ENCODE peak calls at places on chromosomes 16 and 17, in four cellular contexts. One of them, this sample, is unnamed.

GRCh38 chr16:2449118-2449517 is 10.8 kb upstream of the TEDC2 start:
- DNase-seq in SK-N-SH: no peak
- DNase-seq in H1: no peak
- DNase-seq in HCT116: no peak
- DNase-seq in this sample: no peak

GRCh38 chr17:42407289-42407836 is 15.7 kb downstream of the CAVIN1 start:
- DNase-seq in SK-N-SH: peak
- DNase-seq in H1: no peak
- DNase-seq in HCT116: no peak
- DNase-seq in this sample: peak

GRCh38 chr17:17740627-17741237 is 59.5 kb downstream of the RAI1 start:
- DNase-seq in SK-N-SH: no peak
- DNase-seq in H1: no peak
- DNase-seq in HCT116: no peak
- DNase-seq in this sample: no peak

GRCh38 chr17:58337600-58338453 is 9.2 kb upstream of the TSPOAP1 start:
- DNase-seq in SK-N-SH: no peak
- DNase-seq in H1: peak
- DNase-seq in HCT116: no peak
- DNase-seq in this sample: no peak

GRCh38 chr16:62035115-62036092 is 834 bp downstream of the CDH8 start:
- DNase-seq in SK-N-SH: peak
- DNase-seq in H1: peak
- DNase-seq in HCT116: no peak
- DNase-seq in this sample: no peak

GRCh38 chr17:75998327-75998795 is 2.3 kb upstream of the CDK3 start:
- DNase-seq in SK-N-SH: no peak
- DNase-seq in H1: no peak
- DNase-seq in HCT116: no peak
- DNase-seq in this sample: no peak

GRCh38 chr16:31061126-31061812 is 12.8 kb downstream of the ZNF668 start:
- DNase-seq in SK-N-SH: no peak
- DNase-seq in H1: no peak
- DNase-seq in HCT116: no peak
- DNase-seq in this sample: no peak

GRCh38 chr16:30698816-30699614 is at the start of gene SRCAP:
- DNase-seq in SK-N-SH: peak
- DNase-seq in H1: no peak
- DNase-seq in HCT116: peak
- DNase-seq in this sample: peak

GRCh38 chr17:13273744-13274295 is 256.0 kb upstream of the ELAC2 start:
- DNase-seq in SK-N-SH: no peak
- DNase-seq in H1: no peak
- DNase-seq in HCT116: no peak
- DNase-seq in this sample: peak

GRCh38 chr16:11681977-11682654 is 13.9 kb downstream of the SNN start:
- DNase-seq in SK-N-SH: no peak
- DNase-seq in H1: no peak
- DNase-seq in HCT116: no peak
- DNase-seq in this sample: no peak

GRCh38 chr16:12488371-12488770 is 315.3 kb downstream of the CPPED1 start:
- DNase-seq in SK-N-SH: no peak
- DNase-seq in H1: no peak
- DNase-seq in HCT116: no peak
- DNase-seq in this sample: no peak

GRCh38 chr16:74667215-74667765 is 613 bp upstream of the RFWD3 start:
- DNase-seq in SK-N-SH: peak
- DNase-seq in H1: no peak
- DNase-seq in HCT116: no peak
- DNase-seq in this sample: peak

GRCh38 chr16:56600398-56600999 is 7.9 kb upstream of the MT2A start:
- DNase-seq in SK-N-SH: peak
- DNase-seq in H1: no peak
- DNase-seq in HCT116: peak
- DNase-seq in this sample: peak

GRCh38 chr17:78555741-78556401 is 21.3 kb downstream of the DNAH17 start:
- DNase-seq in SK-N-SH: no peak
- DNase-seq in H1: no peak
- DNase-seq in HCT116: no peak
- DNase-seq in this sample: no peak

GRCh38 chr17:67365762-67366192 is 600 bp downstream of the PSMD12 start:
- DNase-seq in SK-N-SH: peak
- DNase-seq in H1: no peak
- DNase-seq in HCT116: no peak
- DNase-seq in this sample: no peak

GRCh38 chr17:76586741-76587487 is 1.3 kb upstream of the ST6GALNAC2 start:
- DNase-seq in SK-N-SH: peak
- DNase-seq in H1: no peak
- DNase-seq in HCT116: no peak
- DNase-seq in this sample: peak

GRCh38 chr17:71378741-71379140 is 742.1 kb upstream of the SOX9 start:
- DNase-seq in SK-N-SH: no peak
- DNase-seq in H1: no peak
- DNase-seq in HCT116: no peak
- DNase-seq in this sample: no peak
- TF ChIP-seq JUND in SK-N-SH: no peak
- TF ChIP-seq JUND in H1: no peak
- TF ChIP-seq JUND in HCT116: no peak
- TF ChIP-seq JUND in this sample: no peak

DNA sequence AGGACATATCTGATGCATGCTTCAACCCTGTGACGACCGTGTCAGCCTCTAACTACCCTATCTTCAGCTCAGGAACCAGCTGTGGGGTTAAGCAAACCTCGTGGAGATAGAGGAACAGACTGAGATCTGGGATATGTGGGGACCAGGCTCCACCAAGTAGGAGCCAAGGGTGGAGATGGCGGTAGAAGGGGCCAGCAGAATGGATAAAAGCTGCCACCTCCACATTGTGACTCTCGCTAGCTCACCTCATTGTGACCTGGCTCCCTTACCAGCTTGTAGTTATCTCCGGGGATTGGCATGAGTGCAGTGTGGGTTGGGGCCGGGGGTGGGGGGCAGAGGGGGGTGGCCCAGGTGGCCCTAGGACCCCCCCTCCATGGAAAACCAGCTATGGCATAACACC is at the start of gene SPEM2:
- DNase-seq in SK-N-SH: no peak
- DNase-seq in H1: no peak
- DNase-seq in HCT116: no peak
- DNase-seq in this sample: no peak
- TF ChIP-seq JUND in SK-N-SH: no peak
- TF ChIP-seq JUND in H1: no peak
- TF ChIP-seq JUND in HCT116: no peak
- TF ChIP-seq JUND in this sample: no peak

GRCh38 chr16:49350265-49351103 is 23.1 kb upstream of the C16orf78 start:
- DNase-seq in SK-N-SH: peak
- DNase-seq in H1: no peak
- DNase-seq in HCT116: peak
- DNase-seq in this sample: peak
- TF ChIP-seq JUND in SK-N-SH: no peak
- TF ChIP-seq JUND in H1: no peak
- TF ChIP-seq JUND in HCT116: no peak
- TF ChIP-seq JUND in this sample: no peak

GRCh38 chr16:70254095-70254964 is 2.6 kb upstream of the EXOSC6 start:
- DNase-seq in SK-N-SH: no peak
- DNase-seq in H1: no peak
- DNase-seq in HCT116: no peak
- DNase-seq in this sample: no peak

GRCh38 chr16:70252355-70252988 is 732 bp upstream of the EXOSC6 start:
- DNase-seq in SK-N-SH: peak
- DNase-seq in H1: no peak
- DNase-seq in HCT116: no peak
- DNase-seq in this sample: no peak

GRCh38 chr16:70253291-70254094 is 1.8 kb upstream of the EXOSC6 start:
- DNase-seq in SK-N-SH: peak
- DNase-seq in H1: no peak
- DNase-seq in HCT116: peak
- DNase-seq in this sample: peak

GRCh38 chr16:70251651-70252354 is at the start of gene EXOSC6:
- DNase-seq in SK-N-SH: peak
- DNase-seq in H1: peak
- DNase-seq in HCT116: peak
- DNase-seq in this sample: peak

GRCh38 chr16:70250748-70251650 is 741 bp downstream of the EXOSC6 start:
- DNase-seq in SK-N-SH: peak
- DNase-seq in H1: no peak
- DNase-seq in HCT116: no peak
- DNase-seq in this sample: peak
- TF ChIP-seq JUND in SK-N-SH: no peak
- TF ChIP-seq JUND in H1: no peak
- TF ChIP-seq JUND in HCT116: no peak
- TF ChIP-seq JUND in this sample: no peak

GRCh38 chr17:81713556-81714411 is 1.7 kb downstream of the SLC25A10 start:
- DNase-seq in SK-N-SH: peak
- DNase-seq in H1: no peak
- DNase-seq in HCT116: no peak
- DNase-seq in this sample: peak
- TF ChIP-seq JUND in SK-N-SH: no peak
- TF ChIP-seq JUND in H1: no peak
- TF ChIP-seq JUND in HCT116: no peak
- TF ChIP-seq JUND in this sample: no peak

GRCh38 chr16:15485175-15485574 is 50.8 kb downstream of the BMERB1 start:
- DNase-seq in SK-N-SH: no peak
- DNase-seq in H1: no peak
- DNase-seq in HCT116: no peak
- DNase-seq in this sample: no peak
- TF ChIP-seq JUND in SK-N-SH: no peak
- TF ChIP-seq JUND in H1: no peak
- TF ChIP-seq JUND in HCT116: no peak
- TF ChIP-seq JUND in this sample: no peak

GRCh38 chr17:50268040-50268439 is 6.2 kb upstream of the TMEM92 start:
- DNase-seq in SK-N-SH: no peak
- DNase-seq in H1: no peak
- DNase-seq in HCT116: no peak
- DNase-seq in this sample: no peak
- TF ChIP-seq JUND in SK-N-SH: no peak
- TF ChIP-seq JUND in H1: no peak
- TF ChIP-seq JUND in HCT116: no peak
- TF ChIP-seq JUND in this sample: no peak

GRCh38 chr17:11757796-11758195 is 159.5 kb downstream of the DNAH9 start:
- DNase-seq in SK-N-SH: no peak
- DNase-seq in H1: no peak
- DNase-seq in HCT116: no peak
- DNase-seq in this sample: no peak
- TF ChIP-seq JUND in SK-N-SH: no peak
- TF ChIP-seq JUND in H1: no peak
- TF ChIP-seq JUND in HCT116: no peak
- TF ChIP-seq JUND in this sample: no peak

GRCh38 chr17:74568116-74568873 is 986 bp upstream of the CD300H start:
- DNase-seq in SK-N-SH: no peak
- DNase-seq in H1: no peak
- DNase-seq in HCT116: no peak
- DNase-seq in this sample: no peak

GRCh38 chr17:74569001-74569391 is 1.7 kb upstream of the CD300H start:
- DNase-seq in SK-N-SH: no peak
- DNase-seq in H1: no peak
- DNase-seq in HCT116: no peak
- DNase-seq in this sample: no peak

GRCh38 chr17:74566132-74566753 is 1.1 kb downstream of the CD300H start:
- DNase-seq in SK-N-SH: peak
- DNase-seq in H1: peak
- DNase-seq in HCT116: peak
- DNase-seq in this sample: no peak

GRCh38 chr17:74569392-74570003 is 2.2 kb upstream of the CD300H start:
- DNase-seq in SK-N-SH: no peak
- DNase-seq in H1: no peak
- DNase-seq in HCT116: peak
- DNase-seq in this sample: no peak

GRCh38 chr17:74567397-74567796 is at the start of gene CD300H:
- DNase-seq in SK-N-SH: no peak
- DNase-seq in H1: no peak
- DNase-seq in HCT116: no peak
- DNase-seq in this sample: no peak
- TF ChIP-seq JUND in SK-N-SH: no peak
- TF ChIP-seq JUND in H1: no peak
- TF ChIP-seq JUND in HCT116: no peak
- TF ChIP-seq JUND in this sample: no peak

DNA sequence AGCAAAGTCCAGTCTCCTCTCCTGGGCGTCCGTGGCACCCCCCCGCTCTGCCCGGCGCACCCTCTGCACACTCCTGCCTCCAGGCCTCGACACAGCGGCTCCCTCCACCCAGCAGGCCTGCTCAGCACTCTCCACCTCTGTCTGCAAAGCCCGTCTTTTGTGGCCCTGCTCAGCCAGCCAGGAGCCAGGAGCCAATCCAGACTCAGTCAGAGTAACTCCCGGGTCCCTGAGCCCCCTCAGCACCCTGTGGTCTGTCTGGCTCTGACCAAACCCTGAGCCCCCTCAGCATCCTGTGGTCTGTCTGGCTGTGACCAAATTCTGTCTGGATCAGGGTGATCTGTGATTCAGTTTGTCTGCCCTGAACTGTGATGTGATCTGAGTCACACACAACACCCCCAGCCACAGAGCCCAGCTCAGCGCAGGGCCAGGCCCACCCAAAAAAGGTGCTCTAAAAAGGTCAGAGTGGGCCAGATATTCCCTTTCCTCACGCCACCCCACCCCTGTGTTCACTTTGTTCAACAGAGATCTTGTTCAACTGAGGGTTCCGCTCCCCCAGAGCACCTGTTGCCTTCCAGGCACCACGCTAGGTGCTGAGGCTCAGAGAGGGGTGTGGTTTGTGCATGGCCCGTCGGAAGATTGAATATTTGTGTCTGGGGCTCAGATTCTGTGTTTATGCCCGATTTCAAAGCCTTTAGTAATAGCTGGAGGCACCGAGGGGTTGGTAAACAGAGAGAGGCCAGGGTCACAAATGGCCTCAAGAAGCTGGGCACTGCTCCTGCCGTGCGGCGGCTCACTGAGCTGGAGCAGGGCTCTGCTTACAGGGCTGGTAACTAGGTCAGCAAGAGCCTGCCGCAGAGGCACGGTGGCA is 5.9 kb downstream of the ITGAE start:
- DNase-seq in SK-N-SH: no peak
- DNase-seq in H1: no peak
- DNase-seq in HCT116: no peak
- DNase-seq in this sample: no peak
- TF ChIP-seq JUND in SK-N-SH: no peak
- TF ChIP-seq JUND in H1: no peak
- TF ChIP-seq JUND in HCT116: no peak
- TF ChIP-seq JUND in this sample: no peak

This sample was measured in T47D.